ENCODE peak calls at places on chromosomes 6 and 20, in four cellular contexts. J is HepG2, X is H1, A is GM12878. U is an unnamed sample.

GRCh38 chr20:63071541-63072181 is 64.9 kb upstream of the BHLHE23 start:
- DNase-seq in A (no peak), X (peak; percentile 85), J (no peak), U (peak; percentile 46)

GRCh38 chr20:10217517-10218410 is 866 bp upstream of the SNAP25 start:
- DNase-seq in A (no peak), J (no peak), X (peak; percentile 80), U (no peak)

GRCh38 chr20:4341804-4342560 is 326.6 kb upstream of the RNF24 start:
- DNase-seq in J (no peak), X (no peak), A (no peak), U (no peak)

GRCh38 chr6:160014869-160015182 is 45.9 kb downstream of the IGF2R start:
- DNase-seq in A (no peak), J (no peak), X (no peak), U (no peak)

GRCh38 chr6:169844946-169845345 is 93.5 kb downstream of the ERMARD start:
- DNase-seq in A (no peak), J (no peak), X (no peak), U (no peak)

GRCh38 chr20:31594558-31595379 is 10.3 kb upstream of the ID1 start:
- DNase-seq in A (no peak), X (peak; percentile 82), J (peak; percentile 97), U (no peak)

GRCh38 chr6:81485395-81485794 is 267.1 kb downstream of the TENT5A start:
- DNase-seq in A (no peak), J (no peak), X (no peak), U (no peak)

GRCh38 chr6:11297376-11297729 is 64.9 kb upstream of the NEDD9 start:
- DNase-seq in J (no peak), X (no peak), A (no peak), U (no peak)

GRCh38 chr20:4593149-4593525 is 128.6 kb upstream of the PRND start:
- DNase-seq in A (no peak), J (no peak), X (no peak), U (no peak)

DNA sequence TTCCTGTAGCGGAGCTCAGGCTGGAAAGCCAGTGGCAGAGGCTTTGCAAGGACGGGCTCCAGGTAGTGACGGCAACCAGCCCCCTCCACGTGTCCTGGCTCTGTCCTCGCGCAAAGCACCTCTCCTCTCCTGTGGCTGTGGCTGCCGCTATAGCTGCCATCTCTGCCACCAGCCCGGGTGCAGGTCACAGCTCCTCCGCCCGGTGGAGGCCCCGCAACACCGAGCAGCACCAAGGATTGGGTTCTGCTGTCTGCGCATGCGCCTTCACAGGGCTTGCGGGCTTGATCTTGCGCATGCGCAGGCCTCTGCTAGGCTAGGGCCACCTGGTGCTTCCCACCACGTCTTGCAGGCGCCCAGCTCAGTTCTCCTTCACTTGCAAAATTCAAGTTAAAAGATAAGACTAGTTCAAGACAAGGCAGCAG is 625.4 kb downstream of the QKI start:
- DNase-seq in J (no peak), A (no peak), X (no peak), U (no peak)
- TF ChIP-seq SUZ12 in J (no peak), A (no peak), X (no peak), U (no peak)

GRCh38 chr6:150492507-150492906 is 107.2 kb upstream of the PLEKHG1 start:
- DNase-seq in J (no peak), A (no peak), X (no peak), U (no peak)

GRCh38 chr6:150491131-150491795 is 108.4 kb upstream of the PLEKHG1 start:
- DNase-seq in X (no peak), J (no peak), A (peak; percentile 24), U (no peak)

GRCh38 chr6:150491796-150492142 is 107.9 kb upstream of the PLEKHG1 start:
- DNase-seq in J (no peak), A (no peak), X (no peak), U (no peak)

GRCh38 chr6:150494236-150494635 is 105.4 kb upstream of the PLEKHG1 start:
- DNase-seq in X (no peak), A (no peak), J (no peak), U (no peak)

DNA sequence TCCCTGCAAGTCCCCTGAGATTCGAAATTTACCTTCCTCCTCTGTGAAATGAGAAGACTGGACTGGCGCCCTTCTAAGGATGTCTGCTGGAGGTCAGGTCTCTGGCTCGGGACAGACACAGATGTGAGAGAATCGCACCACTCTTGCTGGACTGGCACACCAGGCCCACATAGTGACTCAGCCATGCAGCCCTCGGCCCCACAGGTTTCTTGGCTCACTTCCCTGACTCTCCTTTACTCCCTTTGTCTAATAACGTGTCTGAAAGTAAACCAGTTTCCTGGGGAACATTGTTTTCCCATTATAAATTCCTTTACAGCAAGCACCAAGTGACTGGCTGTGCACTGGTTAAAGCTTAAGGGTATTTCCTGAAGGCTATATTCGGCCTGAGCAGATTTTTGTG is 106.7 kb upstream of the PLEKHG1 start:
- DNase-seq in A (no peak), X (no peak), J (no peak), U (no peak)
- H3K9ac ChIP-seq in A (no peak overlapping the region), X (no peak overlapping the region), J (no peak overlapping the region), U (no peak overlapping the region)

GRCh38 chr6:162852810-162853577 is 125.2 kb downstream of the PACRG start:
- DNase-seq in A (no peak), X (no peak), J (no peak), U (no peak)

GRCh38 chr6:162856885-162857284 is 129.1 kb downstream of the PACRG start:
- DNase-seq in A (no peak), X (no peak), J (peak; percentile 64), U (peak; percentile 83)

GRCh38 chr6:162854228-162854627 is 126.5 kb downstream of the PACRG start:
- DNase-seq in X (no peak), A (no peak), J (no peak), U (no peak)

GRCh38 chr6:162857321-162857720 is 129.5 kb downstream of the PACRG start:
- DNase-seq in X (no peak), A (no peak), J (no peak), U (no peak)

GRCh38 chr6:162854734-162855191 is 127.0 kb downstream of the PACRG start:
- DNase-seq in A (no peak), J (no peak), X (no peak), U (no peak)
- TF ChIP-seq ZNF274 in A (no peak), J (no peak), X (no peak), U (no peak)

GRCh38 chr6:79421001-79421411 is 116.2 kb downstream of the LCA5 start:
- DNase-seq in J (no peak), A (no peak), X (no peak), U (no peak)

GRCh38 chr6:79422666-79423065 is 114.6 kb downstream of the LCA5 start:
- DNase-seq in A (no peak), X (no peak), J (no peak), U (no peak)

GRCh38 chr6:79420054-79420453 is 117.2 kb downstream of the LCA5 start:
- DNase-seq in A (no peak), J (no peak), X (no peak), U (no peak)

GRCh38 chr6:79423216-79423615 is 114.0 kb downstream of the LCA5 start:
- DNase-seq in X (no peak), A (no peak), J (no peak), U (no peak)

DNA sequence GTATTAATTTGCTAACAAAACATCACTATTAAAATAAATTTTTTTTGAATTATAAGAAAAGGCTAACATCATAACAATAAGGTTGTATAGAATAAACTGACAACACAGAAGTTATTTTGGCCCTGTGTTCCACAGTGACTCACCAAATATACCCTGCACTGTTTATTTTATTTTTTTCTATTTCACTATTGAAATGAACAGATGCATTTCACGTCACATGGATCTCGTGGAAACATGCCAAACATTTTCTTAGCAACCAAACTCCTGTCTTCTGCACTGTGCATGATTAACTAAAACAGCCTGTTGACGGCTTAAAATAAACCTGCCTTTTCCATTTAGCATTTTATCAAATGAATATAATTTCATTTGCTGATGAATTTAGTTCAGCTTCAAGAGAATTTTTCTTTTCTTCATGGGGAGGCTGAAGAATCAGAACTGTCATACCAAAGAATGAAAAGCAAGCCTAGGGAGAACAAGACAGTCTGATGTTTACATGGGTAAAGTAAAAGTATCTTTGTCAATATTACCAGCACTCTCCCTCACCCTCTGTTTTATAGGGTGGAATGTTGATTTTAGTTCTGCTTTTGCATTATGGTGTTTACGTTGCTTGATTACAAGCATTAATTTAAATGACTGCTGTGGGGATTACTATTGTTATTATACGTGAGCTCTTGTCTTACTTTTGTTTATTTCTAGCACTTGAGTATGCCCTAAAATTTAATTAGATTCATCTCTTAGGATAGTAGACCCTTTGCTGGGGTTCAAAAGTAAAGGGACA is 115.3 kb downstream of the LCA5 start:
- DNase-seq in X (no peak), A (peak; percentile 12), J (no peak), U (no peak)
- TF ChIP-seq SUZ12 in X (no peak), A (no peak), J (no peak), U (no peak)

DNA sequence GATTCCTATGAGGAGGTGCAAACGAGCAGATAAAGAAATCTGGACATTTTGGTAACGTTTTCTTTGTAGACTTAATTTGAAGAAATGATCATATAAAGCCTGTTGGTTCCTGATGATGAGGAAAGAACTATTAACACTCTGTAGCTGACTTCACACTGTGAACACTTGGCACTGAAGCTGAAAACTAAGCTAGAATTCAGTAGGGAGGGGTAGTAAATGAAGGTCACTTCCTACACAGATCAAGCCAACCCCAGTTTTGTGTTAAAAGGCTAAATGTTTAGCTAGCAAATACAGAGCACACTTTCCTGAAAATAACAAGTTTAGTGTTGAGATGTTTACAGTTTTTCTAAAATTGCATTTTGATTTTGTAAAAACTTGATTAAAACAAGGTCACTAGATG is 296.2 kb upstream of the PRDM1 start:
- DNase-seq in X (no peak), J (no peak), A (no peak), U (no peak)
- H3K9ac ChIP-seq in X (no peak overlapping the region), J (no peak overlapping the region), A (no peak overlapping the region), U (no peak overlapping the region)

GRCh38 chr6:136586295-136586694 is 36.1 kb upstream of the MAP7 start:
- DNase-seq in J (no peak), X (no peak), A (no peak), U (no peak)
- TF ChIP-seq ZNF274 in J (no peak), X (no peak), A (no peak), U (no peak)